ENCODE peak calls at places on chromosomes 7 and 10, in nine cellular contexts. C is AG04450; R is neural progenitor cell; J is retinal pigment epithelial cell; H is CD8-positive, alpha-beta T cell; E is adrenal gland; K is cardiac muscle cell; Z is stomach; I is fibroblast of lung. M is an unnamed sample.

GRCh38 chr7:149707448-149707886 is 65.9 kb downstream of the ZNF467 start:
- DNase-seq in C (no peak), R (no peak), J (no peak), H (no peak), E (no peak), K (no peak), Z (no peak), I (peak), M (no peak)

GRCh38 chr7:157603716-157604115 is 266.9 kb downstream of the DNAJB6 start:
- DNase-seq in C (no peak), R (no peak), J (no peak), H (no peak), E (no peak), K (no peak), Z (no peak), I (no peak), M (no peak)

GRCh38 chr7:119472398-119473038 is 800.5 kb upstream of the KCND2 start:
- DNase-seq in C (no peak), R (no peak), J (no peak), H (no peak), E (no peak), K (peak), Z (peak), I (no peak), M (peak)

GRCh38 chr10:43204394-43204942 is 62.4 kb downstream of the RASGEF1A start:
- DNase-seq in C (no peak), R (no peak), J (no peak), H (no peak), E (no peak), K (no peak), Z (no peak), I (no peak), M (no peak)

GRCh38 chr10:96089116-96089515 is 41.0 kb upstream of the ZNF518A start:
- DNase-seq in C (no peak), R (no peak), J (no peak), H (no peak), E (no peak), K (no peak), Z (no peak), I (no peak), M (no peak)

GRCh38 chr10:11058965-11059364 is 41.3 kb downstream of the CELF2 start:
- DNase-seq in C (peak), R (no peak), J (peak), H (no peak), E (no peak), K (no peak), Z (no peak), I (peak), M (no peak)

GRCh38 chr7:42972703-42973500 is 40.7 kb downstream of the MRPL32 start:
- DNase-seq in C (peak), R (no peak), J (peak), H (no peak), E (peak), K (peak), Z (peak), I (peak), M (peak)

GRCh38 chr10:91127341-91128082 is 93.0 kb upstream of the PCGF5 start:
- DNase-seq in C (no peak), R (peak), J (no peak), H (no peak), E (no peak), K (peak), Z (no peak), I (no peak), M (no peak)

GRCh38 chr7:121305109-121305508 is 23.7 kb upstream of the WNT16 start:
- DNase-seq in C (no peak), R (no peak), J (no peak), H (no peak), E (no peak), K (no peak), Z (no peak), I (peak), M (peak)

GRCh38 chr10:11017575-11018425 is at the start of gene CELF2:
- DNase-seq in C (no peak), R (peak), J (no peak), H (no peak), E (peak), K (peak), Z (peak), I (no peak), M (peak)

GRCh38 chr10:120039066-120039465 is 146.5 kb downstream of the SEC23IP start:
- DNase-seq in C (no peak), R (no peak), J (no peak), H (no peak), E (no peak), K (no peak), Z (no peak), I (no peak), M (no peak)

GRCh38 chr7:108251700-108252099 is 121.5 kb upstream of the LAMB4 start:
- DNase-seq in C (no peak), R (no peak), J (no peak), H (no peak), E (no peak), K (no peak), Z (no peak), I (no peak), M (no peak)

GRCh38 chr7:143936087-143937009 is 1.3 kb downstream of the OR2F2 start:
- DNase-seq in C (peak), R (no peak), J (peak), H (no peak), E (no peak), K (no peak), Z (no peak), I (peak), M (no peak)

GRCh38 chr7:158924956-158925355 is 68.6 kb downstream of the DYNC2I1 start:
- DNase-seq in C (no peak), R (no peak), J (no peak), H (no peak), E (peak), K (no peak), Z (no peak), I (peak), M (no peak)

GRCh38 chr10:4686644-4686996 is 139.4 kb upstream of the AKR1E2 start:
- DNase-seq in C (no peak), R (no peak), J (peak), H (no peak), E (no peak), K (no peak), Z (no peak), I (no peak), M (no peak)

GRCh38 chr7:78528964-78529363 is 730.4 kb downstream of the PHTF2 start:
- DNase-seq in C (no peak), R (no peak), J (no peak), H (no peak), E (no peak), K (no peak), Z (no peak), I (no peak), M (no peak)

GRCh38 chr7:140672382-140673062 is at the start of gene ADCK2:
- DNase-seq in C (no peak), R (peak), J (no peak), H (peak), E (peak), K (peak), Z (peak), I (no peak), M (peak)

GRCh38 chr7:134058980-134059379 is 68.2 kb upstream of the LRGUK start:
- DNase-seq in C (no peak), R (peak), J (no peak), H (no peak), E (no peak), K (peak), Z (no peak), I (peak), M (peak)

GRCh38 chr10:15224948-15225347 is 56.5 kb upstream of the NMT2 start:
- DNase-seq in C (no peak), R (no peak), J (no peak), H (no peak), E (no peak), K (no peak), Z (no peak), I (no peak), M (no peak)
- H3K4me3 ChIP-seq in C (no peak), R (no peak), J (no peak), H (no peak), E (no peak), K (no peak), Z (no peak), I (no peak), M (no peak)

GRCh38 chr10:3287566-3288445 is 115.2 kb upstream of the PITRM1 start:
- DNase-seq in C (no peak), R (no peak), J (no peak), H (no peak), E (no peak), K (no peak), Z (no peak), I (no peak), M (peak)
- H3K4me3 ChIP-seq in C (no peak), R (no peak), J (no peak), H (no peak), E (no peak), K (no peak), Z (no peak), I (no peak), M (no peak)

GRCh38 chr10:29918623-29919400 is 140.6 kb downstream of the JCAD start:
- DNase-seq in C (no peak), R (no peak), J (no peak), H (no peak), E (no peak), K (no peak), Z (peak), I (no peak), M (no peak)

GRCh38 chr10:29920408-29921070 is 138.8 kb downstream of the JCAD start:
- DNase-seq in C (no peak), R (no peak), J (no peak), H (no peak), E (no peak), K (no peak), Z (no peak), I (no peak), M (no peak)

GRCh38 chr10:29917311-29917710 is 142.1 kb downstream of the JCAD start:
- DNase-seq in C (no peak), R (no peak), J (no peak), H (no peak), E (no peak), K (no peak), Z (peak), I (no peak), M (no peak)

GRCh38 chr10:29916669-29917068 is 142.7 kb downstream of the JCAD start:
- DNase-seq in C (no peak), R (no peak), J (no peak), H (no peak), E (no peak), K (no peak), Z (no peak), I (no peak), M (no peak)

GRCh38 chr10:29915116-29915785 is 144.1 kb downstream of the JCAD start:
- DNase-seq in C (no peak), R (no peak), J (no peak), H (no peak), E (no peak), K (no peak), Z (no peak), I (peak), M (no peak)
- H3K4me3 ChIP-seq in C (no peak), R (no peak), J (no peak), H (no peak), E (no peak), K (no peak), Z (no peak), I (no peak), M (no peak)

GRCh38 chr10:23199768-23200511 is 7.8 kb downstream of the PTF1A start:
- DNase-seq in C (no peak), R (peak), J (no peak), H (no peak), E (no peak), K (no peak), Z (no peak), I (no peak), M (peak)
- H3K4me3 ChIP-seq in C (no peak), R (peak), J (no peak), H (no peak), E (no peak), K (no peak), Z (no peak), I (no peak), M (peak)

DNA sequence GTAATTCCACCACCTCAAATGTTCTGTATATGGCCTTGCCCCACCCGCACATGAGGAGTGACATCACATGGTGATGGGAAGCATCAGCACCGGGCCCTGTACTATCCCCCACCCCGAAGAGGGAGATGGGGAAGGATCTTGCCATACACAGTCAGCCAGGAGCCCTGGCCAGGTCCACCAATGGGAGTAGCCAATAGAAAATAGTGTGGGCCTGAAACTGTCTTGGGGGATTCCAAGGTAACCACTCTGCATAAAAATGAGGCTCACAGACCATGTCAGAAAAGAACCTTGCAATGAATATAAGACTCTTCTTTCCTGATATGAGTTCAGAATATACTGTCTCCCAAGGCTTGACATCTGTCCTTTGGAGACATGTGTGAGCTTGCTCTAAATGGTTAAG is 51.1 kb downstream of the ADRB1 start:
- DNase-seq in C (no peak), R (no peak), J (no peak), H (no peak), E (no peak), K (no peak), Z (no peak), I (no peak), M (no peak)
- H3K4me3 ChIP-seq in C (no peak), R (no peak), J (no peak), H (no peak), E (no peak), K (no peak), Z (no peak), I (no peak), M (no peak)

GRCh38 chr7:1537631-1538412 is 7.3 kb downstream of the MAFK start:
- DNase-seq in C (peak), R (peak), J (peak), H (no peak), E (peak), K (peak), Z (peak), I (peak), M (peak)
- H3K4me3 ChIP-seq in C (peak), R (no peak), J (peak), H (no peak), E (peak), K (no peak), Z (peak), I (peak), M (peak)